ENCODE peak calls at places on chromosomes 12 and 14, in seven cellular contexts. S is breast epithelium, V is psoas muscle, W is body of pancreas, Z is endodermal cell, N is IMR-90, G is tibial nerve. C is an unnamed sample.

GRCh38 chr12:2795291-2796186 is 769 bp downstream of the FKBP4 start:
- DNase-seq in S (peak), V (peak), W (peak), Z (peak), N (peak), G (peak), C (peak)

GRCh38 chr12:94059394-94060368 is 88.7 kb upstream of the PLXNC1 start:
- DNase-seq in S (no peak), V (no peak), W (no peak), Z (no peak), N (no peak), G (no peak), C (no peak)

GRCh38 chr12:21828111-21828775 is 53.7 kb upstream of the KCNJ8 start:
- DNase-seq in S (no peak), V (no peak), W (peak), Z (no peak), N (peak), G (peak), C (no peak)

GRCh38 chr12:66365718-66366485 is 63.6 kb downstream of the HELB start:
- DNase-seq in S (no peak), V (no peak), W (no peak), Z (no peak), N (peak), G (no peak), C (peak)

GRCh38 chr14:104248203-104249055 is 110.0 kb downstream of the KIF26A start:
- DNase-seq in S (no peak), V (no peak), W (no peak), Z (no peak), N (no peak), G (no peak), C (no peak)

GRCh38 chr12:46825526-46826414 is at the start of gene SLC38A4:
- DNase-seq in S (no peak), V (peak), W (peak), Z (peak), N (peak), G (no peak), C (no peak)

GRCh38 chr12:107126688-107127481 is 33.5 kb upstream of the CRY1 start:
- DNase-seq in S (no peak), V (no peak), W (no peak), Z (no peak), N (peak), G (no peak), C (peak)

GRCh38 chr12:106309671-106310313 is 7.3 kb downstream of the TCP11L2 start:
- DNase-seq in S (no peak), V (peak), W (no peak), Z (no peak), N (peak), G (no peak), C (peak)

GRCh38 chr12:67969134-67969782 is 20.0 kb upstream of the IFNG-AS1 start:
- DNase-seq in S (no peak), V (no peak), W (no peak), Z (no peak), N (no peak), G (no peak), C (no peak)

GRCh38 chr12:91274886-91275285 is 92.3 kb upstream of the DCN start:
- DNase-seq in S (no peak), V (no peak), W (peak), Z (no peak), N (peak), G (no peak), C (no peak)

GRCh38 chr14:103871596-103872480 is 24.5 kb upstream of the PPP1R13B start:
- DNase-seq in S (no peak), V (peak), W (peak), Z (peak), N (no peak), G (no peak), C (no peak)

GRCh38 chr12:131785763-131786330 is 42.3 kb upstream of the MMP17 start:
- DNase-seq in S (no peak), V (no peak), W (no peak), Z (no peak), N (no peak), G (no peak), C (no peak)

GRCh38 chr12:102816816-102817434 is 100.1 kb downstream of the PAH start:
- DNase-seq in S (no peak), V (no peak), W (no peak), Z (no peak), N (peak), G (no peak), C (peak)

GRCh38 chr12:52372216-52373154 is 5.2 kb upstream of the KRT85 start:
- DNase-seq in S (peak), V (peak), W (peak), Z (peak), N (peak), G (peak), C (peak)

GRCh38 chr14:81453166-81453766 is 53.1 kb upstream of the STON2 start:
- DNase-seq in S (no peak), V (peak), W (peak), Z (peak), N (peak), G (peak), C (peak)

GRCh38 chr14:71300474-71301359 is 393.5 kb downstream of the PCNX1 start:
- DNase-seq in S (no peak), V (no peak), W (peak), Z (no peak), N (peak), G (no peak), C (no peak)

DNA sequence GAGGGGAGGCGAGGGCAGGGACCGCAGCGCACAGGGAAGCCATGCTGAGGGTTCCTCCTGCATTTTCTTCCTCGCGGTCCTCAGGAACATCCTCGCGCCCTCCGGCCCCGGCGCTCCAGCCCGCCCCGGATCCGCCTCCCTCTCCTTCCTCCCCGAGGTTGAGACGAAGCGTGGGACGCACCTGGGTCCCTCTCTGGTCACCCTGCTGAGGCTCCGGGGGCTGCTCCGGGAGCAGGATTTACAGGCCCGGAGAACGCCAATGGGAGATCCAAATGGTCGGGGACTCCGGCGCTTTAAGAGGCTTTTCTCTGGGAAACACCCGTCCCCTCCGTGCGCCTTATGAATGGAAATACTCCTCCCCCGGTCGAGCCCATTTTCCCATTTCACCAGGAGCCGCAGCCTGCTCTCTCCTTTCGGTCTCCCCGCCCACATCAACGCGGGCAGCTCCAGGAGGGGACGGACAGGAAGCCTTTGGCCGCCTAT is 379 bp upstream of the UNC79 start:
- DNase-seq in S (no peak), V (no peak), W (peak), Z (peak), N (no peak), G (no peak), C (no peak)
- H3K27ac ChIP-seq in S (no peak), V (no peak), W (peak), Z (no peak), N (no peak), G (no peak), C (no peak)

GRCh38 chr12:69570000-69570516 is 15.2 kb upstream of the CCT2 start:
- DNase-seq in S (no peak), V (no peak), W (no peak), Z (no peak), N (no peak), G (no peak), C (no peak)

GRCh38 chr12:69575346-69575745 is 9.9 kb upstream of the CCT2 start:
- DNase-seq in S (no peak), V (no peak), W (no peak), Z (no peak), N (peak), G (no peak), C (no peak)

GRCh38 chr12:69566603-69567002 is 18.7 kb upstream of the CCT2 start:
- DNase-seq in S (no peak), V (no peak), W (no peak), Z (no peak), N (no peak), G (no peak), C (no peak)

GRCh38 chr12:69569236-69569635 is 16.0 kb upstream of the CCT2 start:
- DNase-seq in S (no peak), V (no peak), W (no peak), Z (no peak), N (peak), G (no peak), C (no peak)

DNA sequence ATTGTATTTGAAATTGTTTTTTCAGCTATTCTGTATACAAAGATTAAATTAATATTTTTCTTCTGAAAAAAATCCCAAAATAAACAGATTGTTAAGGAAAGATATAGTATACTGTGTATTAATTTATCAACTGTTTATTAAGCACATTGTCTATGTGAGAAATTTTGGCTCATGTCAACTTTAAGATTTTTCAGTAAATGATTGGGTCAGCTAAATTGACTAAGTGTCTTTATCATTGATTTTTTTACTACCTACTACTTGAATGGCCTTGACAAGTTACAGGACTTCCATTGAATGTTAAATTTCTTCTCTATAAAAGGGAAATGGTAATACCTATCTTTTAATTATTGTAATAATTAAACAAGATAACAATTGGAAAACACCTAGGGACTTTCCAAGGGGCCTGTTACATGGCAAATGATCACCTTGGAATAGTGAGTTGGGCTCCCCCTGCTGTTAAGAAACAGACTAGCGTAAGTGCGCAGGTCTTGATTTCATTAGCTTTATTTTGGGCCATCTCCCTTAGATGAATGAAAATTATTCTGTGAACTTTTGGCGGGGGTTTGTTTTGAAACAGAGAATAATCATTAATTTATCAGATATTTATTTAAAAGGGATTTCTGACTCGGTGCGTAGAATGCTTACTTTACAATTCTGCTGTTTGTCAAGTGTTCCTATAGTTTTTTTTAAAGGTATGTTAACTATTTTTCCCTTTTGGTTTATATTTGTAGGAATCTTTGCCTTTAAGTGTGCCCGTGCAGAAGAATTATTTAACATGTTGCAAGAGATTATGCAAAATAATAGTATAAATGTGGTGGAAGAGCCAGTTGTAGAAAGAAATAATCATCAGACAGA is 14.5 kb upstream of the CCT2 start:
- DNase-seq in S (no peak), V (no peak), W (peak), Z (peak), N (peak), G (peak), C (peak)
- H3K27ac ChIP-seq in S (no peak), V (peak), W (no peak), Z (no peak), N (no peak), G (no peak), C (no peak)

GRCh38 chr14:106491851-106492250 is 965.5 kb downstream of the TMEM121 start:
- DNase-seq in S (no peak), V (no peak), W (no peak), Z (peak), N (no peak), G (no peak), C (no peak)
- H3K27ac ChIP-seq in S (no peak), V (no peak), W (no peak), Z (no peak), N (no peak), G (no peak), C (no peak)

DNA sequence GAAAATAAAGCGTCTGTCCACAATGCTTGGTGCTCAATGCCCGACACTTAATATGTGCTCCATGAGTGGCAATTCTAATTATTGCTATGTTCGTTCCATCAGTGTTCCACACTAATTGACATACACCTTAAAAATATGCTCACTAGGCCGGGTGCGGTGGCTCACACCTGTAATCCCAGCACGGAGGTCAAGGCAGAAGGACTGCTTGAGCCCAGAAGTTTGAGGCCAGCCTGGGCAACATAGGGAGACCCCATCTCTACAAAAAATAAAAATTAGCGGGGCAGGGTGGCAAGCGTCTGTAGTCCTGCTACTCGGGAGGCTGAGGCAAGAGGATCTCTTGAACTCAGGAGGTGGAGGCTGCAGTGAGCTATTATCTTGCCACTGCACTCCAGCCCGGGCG is 635 bp upstream of the HECTD4 start:
- DNase-seq in S (no peak), V (no peak), W (no peak), Z (no peak), N (no peak), G (no peak), C (no peak)
- H3K27ac ChIP-seq in S (peak), V (peak), W (peak), Z (no peak), N (no peak), G (peak), C (no peak)

DNA sequence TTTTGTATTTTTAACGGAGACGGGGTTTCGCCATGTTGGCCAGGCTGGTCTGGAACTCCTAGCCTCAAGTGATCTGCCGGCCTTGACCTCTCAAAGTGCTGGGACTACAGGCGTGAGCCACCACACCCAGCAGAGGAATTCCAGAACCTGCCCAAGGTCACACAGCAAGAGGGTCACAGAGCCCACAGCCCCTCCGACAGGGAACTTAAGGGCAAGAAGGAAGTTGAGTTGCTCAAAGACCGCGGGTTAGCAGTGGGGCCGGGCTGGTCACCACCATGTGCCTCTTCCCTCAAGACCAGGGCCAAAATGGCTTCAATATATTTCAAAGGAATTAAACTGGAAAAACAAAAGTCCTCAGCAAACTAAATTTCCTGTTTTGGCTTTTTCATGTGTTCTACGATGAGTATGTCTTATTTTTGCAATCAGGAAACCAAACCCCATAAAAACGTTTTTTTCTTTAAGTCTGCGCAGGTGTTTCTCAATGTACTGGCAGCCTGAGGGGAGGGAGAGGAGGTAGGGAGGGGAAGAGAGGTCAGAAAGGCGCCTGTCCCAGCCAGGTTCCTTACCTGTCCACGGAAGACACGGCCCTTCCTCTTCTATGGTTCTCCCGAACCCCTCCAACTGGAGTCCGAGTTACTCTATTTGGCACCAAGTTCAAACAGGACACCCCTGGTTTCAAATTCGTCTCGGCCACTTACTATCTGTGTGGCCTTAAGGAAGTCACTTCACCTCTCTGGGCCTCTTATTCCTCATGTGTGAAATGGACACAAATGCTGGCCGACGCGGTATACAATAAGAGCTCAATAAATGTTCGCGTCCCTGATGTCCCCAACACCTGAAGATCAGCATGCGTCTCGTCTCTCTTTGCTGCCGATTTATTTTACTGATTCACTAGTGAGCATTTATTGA is 778 bp downstream of the SLC8B1 start:
- DNase-seq in S (no peak), V (no peak), W (peak), Z (no peak), N (no peak), G (peak), C (no peak)
- H3K27ac ChIP-seq in S (peak), V (peak), W (peak), Z (no peak), N (peak), G (peak), C (no peak)

GRCh38 chr12:5768171-5768879 is 176.7 kb downstream of the ANO2 start:
- DNase-seq in S (no peak), V (no peak), W (peak), Z (no peak), N (no peak), G (no peak), C (no peak)

GRCh38 chr12:5773550-5773949 is 171.5 kb downstream of the ANO2 start:
- DNase-seq in S (no peak), V (no peak), W (no peak), Z (peak), N (no peak), G (no peak), C (no peak)

GRCh38 chr12:5776091-5776490 is 169.0 kb downstream of the ANO2 start:
- DNase-seq in S (no peak), V (no peak), W (no peak), Z (no peak), N (no peak), G (no peak), C (no peak)

GRCh38 chr12:5768880-5769199 is 176.2 kb downstream of the ANO2 start:
- DNase-seq in S (no peak), V (no peak), W (no peak), Z (no peak), N (no peak), G (no peak), C (no peak)

GRCh38 chr12:5770727-5771126 is 174.3 kb downstream of the ANO2 start:
- DNase-seq in S (no peak), V (no peak), W (no peak), Z (no peak), N (no peak), G (no peak), C (no peak)
- H3K27ac ChIP-seq in S (no peak), V (no peak), W (no peak), Z (no peak), N (no peak), G (no peak), C (no peak)

GRCh38 chr14:57833304-57833703 is 32.6 kb downstream of the SLC35F4 start:
- DNase-seq in S (no peak), V (peak), W (peak), Z (peak), N (peak), G (peak), C (peak)
- H3K27ac ChIP-seq in S (no peak), V (no peak), W (no peak), Z (no peak), N (no peak), G (no peak), C (no peak)

DNA sequence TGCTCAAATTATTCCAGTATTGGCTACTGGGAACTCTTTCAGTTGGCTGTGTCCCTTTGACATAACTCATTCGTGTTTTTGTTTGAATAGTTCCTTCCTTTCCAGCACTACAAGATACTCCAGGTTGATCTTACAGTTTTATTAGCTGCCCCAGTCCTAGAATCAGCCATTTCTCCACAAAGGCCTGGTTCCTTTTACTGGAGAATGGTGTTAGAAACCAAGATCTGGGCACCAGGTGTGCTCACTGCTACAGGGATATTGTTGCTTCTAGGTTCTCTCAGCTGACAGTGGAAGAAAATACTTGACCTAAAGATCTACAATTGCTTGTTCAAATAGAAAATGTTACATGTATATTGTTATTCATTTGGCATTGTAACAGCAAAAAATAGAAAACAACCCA is 21.9 kb downstream of the CDK17 start:
- DNase-seq in S (no peak), V (no peak), W (no peak), Z (no peak), N (no peak), G (no peak), C (no peak)
- H3K27ac ChIP-seq in S (no peak), V (no peak), W (no peak), Z (no peak), N (no peak), G (no peak), C (no peak)

DNA sequence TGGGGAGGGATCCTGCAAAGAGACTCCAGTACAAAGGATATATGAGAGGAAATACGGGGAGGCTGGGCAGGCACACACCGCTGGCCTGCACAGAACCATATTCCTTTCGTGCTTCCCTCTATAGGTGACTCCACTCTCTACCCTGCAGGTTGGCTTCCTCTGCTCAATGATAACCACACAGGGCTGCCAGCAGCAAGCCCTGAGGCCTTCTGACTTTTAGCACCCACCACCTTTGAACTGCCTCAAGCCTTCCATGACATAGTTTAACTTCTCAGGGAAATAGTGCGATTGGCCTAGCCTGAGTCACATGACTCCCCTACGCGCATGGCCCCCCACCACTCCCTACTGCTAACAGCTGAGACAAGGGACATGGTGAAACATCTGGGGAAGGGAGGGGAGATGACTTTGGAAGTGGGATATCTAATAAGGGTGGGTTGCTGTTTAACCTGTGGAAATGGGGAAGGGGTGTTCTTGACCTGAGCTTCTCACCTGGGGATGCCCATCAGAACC is 3.0 kb upstream of the FOXN3 start:
- DNase-seq in S (no peak), V (no peak), W (no peak), Z (no peak), N (no peak), G (no peak), C (no peak)
- H3K27ac ChIP-seq in S (peak), V (no peak), W (no peak), Z (no peak), N (no peak), G (peak), C (no peak)